ENCODE peak calls at places on chromosomes 2 and 18, in eight cellular contexts. E is KG1; D is memory B cell; T is fibroblast of mammary gland; M is activated naive CD4-positive, alpha-beta T cell; N is stimulated activated CD8-positive, alpha-beta memory T cell treated with anti-CD3 and anti-CD28 coated beads, Interleukin-15, amount 100 ng/mL, for 24 hours; R is NCI-H2081; X is HuH-7. J is an unnamed sample.

GRCh38 chr2:37768491-37768925 is 97.1 kb upstream of the CDC42EP3 start:
- DNase-seq in E (no peak), D (no peak), T (peak; percentile 90), M (no peak), N (no peak), R (no peak), X (no peak), J (no peak)

GRCh38 chr2:37230581-37230980 is 815 bp downstream of the CEBPZ start:
- DNase-seq in E (no peak), D (no peak), T (peak; percentile 21), M (no peak), N (no peak), R (no peak), X (no peak), J (no peak)

GRCh38 chr2:9145109-9145751 is 61.4 kb upstream of the ASAP2 start:
- DNase-seq in E (no peak), D (no peak), T (peak; percentile 86), M (no peak), N (no peak), R (no peak), X (no peak), J (no peak)

GRCh38 chr2:64462940-64463339 is 9.0 kb downstream of the LGALSL start:
- DNase-seq in E (no peak), D (no peak), T (peak; percentile 68), M (no peak), N (no peak), R (no peak), X (no peak), J (no peak)

GRCh38 chr2:40430741-40431599 is 20.9 kb downstream of the SLC8A1 start:
- DNase-seq in E (no peak), D (no peak), T (no peak), M (no peak), N (no peak), R (no peak), X (no peak), J (no peak)

GRCh38 chr18:2627821-2628276 is 27.7 kb upstream of the SMCHD1 start:
- DNase-seq in E (no peak), D (no peak), T (peak; percentile 61), M (no peak), N (no peak), R (no peak), X (no peak), J (no peak)

GRCh38 chr2:166173263-166173662 is 45.4 kb upstream of the SCN1A start:
- DNase-seq in E (no peak), D (no peak), T (no peak), M (no peak), N (no peak), R (no peak), X (no peak), J (no peak)

GRCh38 chr2:85852979-85853498 is 35.8 kb downstream of the ST3GAL5 start:
- DNase-seq in E (no peak), D (peak; percentile 48), T (peak; percentile 24), M (no peak), N (peak; percentile 22), R (no peak), X (no peak), J (no peak)